ENCODE peak calls at places on chromosome 16, in eight cellular contexts. J is bronchial epithelial cell; O is activated CD8-positive, alpha-beta memory T cell treated with anti-CD3 and anti-CD28 coated beads for 4 hours; E is HCT116; G is mammary epithelial cell; M is PC-9; Y is D721Med; Z is stimulated activated CD4-positive, alpha-beta T cell treated with anti-CD3 and anti-CD28 coated beads, Interleukin-1b, Interleukin-23, amount 100 ng/mL, for 1 hour. U is an unnamed sample.

GRCh38 chr16:89540557-89540956 is 19.9 kb upstream of the RPL13 start:
- DNase-seq in J (no peak), O (no peak), E (no peak), G (no peak), M (no peak), Y (no peak), Z (no peak), U (no peak)

GRCh38 chr16:81703177-81704155 is 75.6 kb upstream of the PLCG2 start:
- DNase-seq in J (peak; percentile 23), O (no peak), E (peak; percentile 26), G (peak; percentile 59), M (no peak), Y (no peak), Z (no peak), U (no peak)

GRCh38 chr16:80966617-80967016 is 40.1 kb downstream of the CMC2 start:
- DNase-seq in J (peak; percentile 92), O (no peak), E (no peak), G (no peak), M (no peak), Y (no peak), Z (no peak), U (no peak)

GRCh38 chr16:35102780-35103403 is 1643.5 kb downstream of the TP53TG3F start:
- DNase-seq in J (no peak), O (no peak), E (no peak), G (no peak), M (peak; percentile 48), Y (no peak), Z (no peak), U (no peak)

GRCh38 chr16:67594956-67595355 is 32.6 kb downstream of the CTCF start:
- DNase-seq in J (peak; percentile 64), O (no peak), E (no peak), G (peak; percentile 71), M (no peak), Y (no peak), Z (no peak), U (no peak)

GRCh38 chr16:1615761-1616160 is 3.6 kb downstream of the CRAMP1 start:
- DNase-seq in J (no peak), O (no peak), E (no peak), G (no peak), M (no peak), Y (no peak), Z (no peak), U (no peak)

GRCh38 chr16:8849411-8850011 is 19.3 kb downstream of the CARHSP1 start:
- DNase-seq in J (no peak), O (no peak), E (no peak), G (no peak), M (no peak), Y (no peak), Z (no peak), U (no peak)

GRCh38 chr16:89782489-89782888 is 34.0 kb downstream of the FANCA start:
- DNase-seq in J (no peak), O (no peak), E (no peak), G (no peak), M (no peak), Y (no peak), Z (no peak), U (no peak)

GRCh38 chr16:88966986-88967799 is 9.8 kb downstream of the CBFA2T3 start:
- DNase-seq in J (no peak), O (no peak), E (no peak), G (no peak), M (no peak), Y (no peak), Z (no peak), U (no peak)

GRCh38 chr16:56606071-56606687 is 2.2 kb upstream of the MT2A start:
- DNase-seq in J (peak; percentile 90), O (no peak), E (peak; percentile 48), G (peak; percentile 86), M (no peak), Y (no peak), Z (no peak), U (no peak)

GRCh38 chr16:81265658-81266451 is 27.4 kb downstream of the BCO1 start:
- DNase-seq in J (no peak), O (no peak), E (no peak), G (no peak), M (no peak), Y (no peak), Z (no peak), U (no peak)

GRCh38 chr16:80993293-80993691 is 13.4 kb downstream of the CMC2 start:
- DNase-seq in J (peak; percentile 95), O (no peak), E (no peak), G (peak; percentile 75), M (peak; percentile 67), Y (no peak), Z (no peak), U (peak; percentile 19)

GRCh38 chr16:75301804-75302203 is 50.4 kb upstream of the BCAR1 start:
- DNase-seq in J (no peak), O (no peak), E (no peak), G (no peak), M (no peak), Y (no peak), Z (no peak), U (no peak)

GRCh38 chr16:21160276-21160675 is 1.8 kb downstream of the LDAF1 start:
- DNase-seq in J (no peak), O (no peak), E (no peak), G (no peak), M (no peak), Y (no peak), Z (no peak), U (no peak)

GRCh38 chr16:31090540-31090939 is 1.8 kb upstream of the PRSS53 start:
- DNase-seq in J (peak; percentile 18), O (no peak), E (no peak), G (no peak), M (no peak), Y (no peak), Z (no peak), U (no peak)

GRCh38 chr16:68335175-68335574 is 24.4 kb downstream of the PRMT7 start:
- DNase-seq in J (peak; percentile 22), O (no peak), E (no peak), G (peak; percentile 6), M (no peak), Y (no peak), Z (no peak), U (no peak)

GRCh38 chr16:76176153-76176552 is 101.0 kb upstream of the CNTNAP4 start:
- DNase-seq in J (no peak), O (no peak), E (no peak), G (no peak), M (no peak), Y (no peak), Z (no peak), U (no peak)

GRCh38 chr16:83533193-83533592 is 274.6 kb upstream of the HSBP1 start:
- DNase-seq in J (peak; percentile 91), O (no peak), E (no peak), G (peak; percentile 91), M (no peak), Y (no peak), Z (no peak), U (peak; percentile 57)

GRCh38 chr16:70694088-70694487 is 8.2 kb upstream of the MTSS2 start:
- DNase-seq in J (peak; percentile 67), O (no peak), E (no peak), G (peak; percentile 60), M (peak; percentile 83), Y (no peak), Z (no peak), U (peak; percentile 77)

GRCh38 chr16:6343157-6343556 is 989.5 kb upstream of the RBFOX1 start:
- DNase-seq in J (no peak), O (no peak), E (no peak), G (no peak), M (no peak), Y (no peak), Z (no peak), U (no peak)

GRCh38 chr16:67327774-67328173 is 1.2 kb downstream of the LRRC36 start:
- DNase-seq in J (no peak), O (no peak), E (no peak), G (no peak), M (no peak), Y (no peak), Z (no peak), U (no peak)

GRCh38 chr16:25148568-25149215 is 37.1 kb downstream of the LCMT1 start:
- DNase-seq in J (no peak), O (no peak), E (no peak), G (no peak), M (no peak), Y (no peak), Z (no peak), U (no peak)

GRCh38 chr16:86595983-86596605 is 17.7 kb downstream of the FOXL1 start:
- DNase-seq in J (no peak), O (no peak), E (no peak), G (no peak), M (no peak), Y (no peak), Z (no peak), U (no peak)

GRCh38 chr16:67703626-67704025 is 15.5 kb downstream of the GFOD2 start:
- DNase-seq in J (no peak), O (no peak), E (no peak), G (no peak), M (no peak), Y (no peak), Z (no peak), U (no peak)

GRCh38 chr16:52825882-52826281 is 226.8 kb downstream of the CHD9NB start:
- DNase-seq in J (no peak), O (no peak), E (no peak), G (peak; percentile 38), M (no peak), Y (no peak), Z (no peak), U (no peak)

GRCh38 chr16:64981568-64982281 is 140.1 kb downstream of the CDH11 start:
- DNase-seq in J (no peak), O (no peak), E (no peak), G (no peak), M (no peak), Y (no peak), Z (no peak), U (no peak)

GRCh38 chr16:20430948-20431347 is 20.4 kb upstream of the ACSM2A start:
- DNase-seq in J (no peak), O (no peak), E (no peak), G (no peak), M (no peak), Y (no peak), Z (no peak), U (no peak)

GRCh38 chr16:77951788-77952187 is 70.6 kb upstream of the CLEC3A start:
- DNase-seq in J (peak; percentile 14), O (no peak), E (peak; percentile 18), G (peak; percentile 10), M (no peak), Y (no peak), Z (no peak), U (no peak)

GRCh38 chr16:28915181-28915580 is 9.9 kb downstream of the RABEP2 start:
- DNase-seq in J (peak; percentile 18), O (no peak), E (no peak), G (no peak), M (no peak), Y (no peak), Z (no peak), U (no peak)

GRCh38 chr16:64489449-64489848 is 632.4 kb downstream of the CDH11 start:
- DNase-seq in J (peak; percentile 41), O (no peak), E (no peak), G (no peak), M (no peak), Y (no peak), Z (no peak), U (no peak)